ENCODE peak calls at places on chromosomes 6 and 20, in seven cellular contexts. One of them, this sample, is unnamed.

GRCh38 chr6:41789390-41789724 is 1.9 kb downstream of the TOMM6 start:
- DNase-seq in H1: no peak
- DNase-seq in GM12878: no peak
- DNase-seq in SK-N-SH: no peak
- DNase-seq in IMR-90: no peak
- DNase-seq in HepG2: no peak
- DNase-seq in K562: peak
- DNase-seq in this sample: no peak

GRCh38 chr6:132161283-132161682 is 210.1 kb upstream of the CCN2 start:
- DNase-seq in H1: no peak
- DNase-seq in GM12878: no peak
- DNase-seq in SK-N-SH: no peak
- DNase-seq in IMR-90: peak
- DNase-seq in HepG2: peak
- DNase-seq in K562: no peak
- DNase-seq in this sample: peak

GRCh38 chr6:169474362-169474761 is 220.7 kb upstream of the THBS2 start:
- DNase-seq in H1: no peak
- DNase-seq in GM12878: no peak
- DNase-seq in SK-N-SH: no peak
- DNase-seq in IMR-90: no peak
- DNase-seq in HepG2: no peak
- DNase-seq in K562: no peak
- DNase-seq in this sample: no peak

GRCh38 chr6:3294921-3295871 is 36.4 kb downstream of the PSMG4 start:
- DNase-seq in H1: no peak
- DNase-seq in GM12878: no peak
- DNase-seq in SK-N-SH: peak
- DNase-seq in IMR-90: no peak
- DNase-seq in HepG2: peak
- DNase-seq in K562: no peak
- DNase-seq in this sample: no peak

GRCh38 chr6:14031516-14031915 is 86.1 kb upstream of the CD83 start:
- DNase-seq in H1: no peak
- DNase-seq in GM12878: no peak
- DNase-seq in SK-N-SH: no peak
- DNase-seq in IMR-90: peak
- DNase-seq in HepG2: no peak
- DNase-seq in K562: no peak
- DNase-seq in this sample: no peak

GRCh38 chr6:347232-347631 is 44.3 kb upstream of the IRF4 start:
- DNase-seq in H1: no peak
- DNase-seq in GM12878: no peak
- DNase-seq in SK-N-SH: no peak
- DNase-seq in IMR-90: no peak
- DNase-seq in HepG2: no peak
- DNase-seq in K562: no peak
- DNase-seq in this sample: no peak

GRCh38 chr6:16750566-16750965 is 10.7 kb downstream of the ATXN1 start:
- DNase-seq in H1: no peak
- DNase-seq in GM12878: no peak
- DNase-seq in SK-N-SH: no peak
- DNase-seq in IMR-90: no peak
- DNase-seq in HepG2: no peak
- DNase-seq in K562: no peak
- DNase-seq in this sample: no peak

GRCh38 chr6:70080443-70081062 is 214.2 kb downstream of the COL19A1 start:
- DNase-seq in H1: no peak
- DNase-seq in GM12878: no peak
- DNase-seq in SK-N-SH: no peak
- DNase-seq in IMR-90: no peak
- DNase-seq in HepG2: no peak
- DNase-seq in K562: no peak
- DNase-seq in this sample: no peak

GRCh38 chr6:98871057-98871456 is 36.7 kb downstream of the POU3F2 start:
- DNase-seq in H1: no peak
- DNase-seq in GM12878: no peak
- DNase-seq in SK-N-SH: no peak
- DNase-seq in IMR-90: no peak
- DNase-seq in HepG2: no peak
- DNase-seq in K562: no peak
- DNase-seq in this sample: no peak

GRCh38 chr6:55869731-55870130 is 5.7 kb downstream of the BMP5 start:
- DNase-seq in H1: no peak
- DNase-seq in GM12878: no peak
- DNase-seq in SK-N-SH: peak
- DNase-seq in IMR-90: no peak
- DNase-seq in HepG2: no peak
- DNase-seq in K562: no peak
- DNase-seq in this sample: no peak

GRCh38 chr20:57652865-57653545 is 32.8 kb upstream of the ZBP1 start:
- DNase-seq in H1: no peak
- DNase-seq in GM12878: no peak
- DNase-seq in SK-N-SH: peak
- DNase-seq in IMR-90: no peak
- DNase-seq in HepG2: no peak
- DNase-seq in K562: no peak
- DNase-seq in this sample: no peak

GRCh38 chr6:121305957-121306607 is 28.2 kb downstream of the TBC1D32 start:
- DNase-seq in H1: no peak
- DNase-seq in GM12878: no peak
- DNase-seq in SK-N-SH: peak
- DNase-seq in IMR-90: peak
- DNase-seq in HepG2: peak
- DNase-seq in K562: peak
- DNase-seq in this sample: peak

GRCh38 chr20:10611357-10611756 is 62.4 kb downstream of the JAG1 start:
- DNase-seq in H1: no peak
- DNase-seq in GM12878: no peak
- DNase-seq in SK-N-SH: peak
- DNase-seq in IMR-90: peak
- DNase-seq in HepG2: peak
- DNase-seq in K562: peak
- DNase-seq in this sample: no peak

GRCh38 chr20:20501128-20501527 is 133.2 kb downstream of the INSM1 start:
- DNase-seq in H1: no peak
- DNase-seq in GM12878: no peak
- DNase-seq in SK-N-SH: no peak
- DNase-seq in IMR-90: no peak
- DNase-seq in HepG2: no peak
- DNase-seq in K562: no peak
- DNase-seq in this sample: no peak

GRCh38 chr6:4910060-4910746 is 93.6 kb downstream of the RPP40 start:
- DNase-seq in H1: no peak
- DNase-seq in GM12878: no peak
- DNase-seq in SK-N-SH: no peak
- DNase-seq in IMR-90: no peak
- DNase-seq in HepG2: no peak
- DNase-seq in K562: no peak
- DNase-seq in this sample: no peak

GRCh38 chr6:130367767-130368166 is 1.9 kb downstream of the TMEM200A start:
- DNase-seq in H1: no peak
- DNase-seq in GM12878: no peak
- DNase-seq in SK-N-SH: no peak
- DNase-seq in IMR-90: no peak
- DNase-seq in HepG2: no peak
- DNase-seq in K562: no peak
- DNase-seq in this sample: no peak

GRCh38 chr6:130362128-130362527 is 3.7 kb upstream of the TMEM200A start:
- DNase-seq in H1: no peak
- DNase-seq in GM12878: no peak
- DNase-seq in SK-N-SH: no peak
- DNase-seq in IMR-90: no peak
- DNase-seq in HepG2: peak
- DNase-seq in K562: peak
- DNase-seq in this sample: no peak

GRCh38 chr6:130366011-130366963 is at the start of gene TMEM200A:
- DNase-seq in H1: peak
- DNase-seq in GM12878: no peak
- DNase-seq in SK-N-SH: peak
- DNase-seq in IMR-90: peak
- DNase-seq in HepG2: no peak
- DNase-seq in K562: no peak
- DNase-seq in this sample: peak

GRCh38 chr6:130364224-130364780 is 1.5 kb upstream of the TMEM200A start:
- DNase-seq in H1: no peak
- DNase-seq in GM12878: no peak
- DNase-seq in SK-N-SH: no peak
- DNase-seq in IMR-90: no peak
- DNase-seq in HepG2: no peak
- DNase-seq in K562: no peak
- DNase-seq in this sample: no peak

DNA sequence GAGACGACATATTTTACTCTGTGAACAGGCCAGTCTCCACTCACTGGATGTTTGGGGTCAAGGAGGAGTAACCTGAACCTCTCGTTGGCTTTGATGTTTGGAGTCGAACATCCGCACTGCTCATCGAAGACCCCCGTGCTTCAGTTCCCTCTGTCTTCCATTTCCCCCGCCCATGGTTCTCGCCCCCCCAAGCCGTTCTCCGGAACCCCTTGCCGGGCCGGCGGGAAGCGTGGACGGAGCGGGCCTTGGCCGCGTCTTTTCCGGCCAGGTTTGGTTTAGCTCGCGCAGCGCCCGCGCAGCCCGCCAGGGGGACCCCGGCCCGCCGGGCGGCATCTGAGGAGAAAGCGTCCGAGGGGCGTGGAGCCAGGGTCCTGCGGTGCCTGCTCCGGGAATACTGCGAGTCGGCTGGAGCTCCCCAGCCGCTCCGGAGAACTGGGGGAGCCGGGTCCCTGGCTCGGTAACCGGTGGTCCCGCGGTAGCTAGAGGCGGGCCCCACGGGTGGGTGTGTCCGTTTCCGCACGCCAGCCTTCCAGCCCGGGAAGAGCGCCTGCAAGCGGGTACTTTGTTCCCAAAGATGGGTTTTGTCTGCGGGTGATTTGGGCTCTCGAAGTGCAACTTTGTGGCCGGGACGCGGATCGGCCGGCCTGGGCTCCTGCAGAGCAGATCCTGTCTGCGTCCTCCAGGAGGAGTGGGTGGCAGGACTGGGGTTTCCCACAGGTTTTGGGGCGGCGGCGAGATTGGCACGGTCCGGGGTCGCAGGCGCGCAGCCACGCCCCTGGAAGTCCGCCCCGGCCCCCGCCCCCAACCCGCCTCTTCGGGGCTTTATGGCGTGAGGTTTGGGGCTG is 429 bp upstream of the TMEM200A start:
- DNase-seq in H1: peak
- DNase-seq in GM12878: no peak
- DNase-seq in SK-N-SH: peak
- DNase-seq in IMR-90: peak
- DNase-seq in HepG2: peak
- DNase-seq in K562: peak
- DNase-seq in this sample: peak
- TF ChIP-seq RFX5 in H1: no peak
- TF ChIP-seq RFX5 in GM12878: no peak
- TF ChIP-seq RFX5 in SK-N-SH: no peak
- TF ChIP-seq RFX5 in IMR-90: no peak
- TF ChIP-seq RFX5 in HepG2: no peak
- TF ChIP-seq RFX5 in K562: no peak
- TF ChIP-seq RFX5 in this sample: no peak

GRCh38 chr20:47611785-47612184 is 110.1 kb downstream of the NCOA3 start:
- DNase-seq in H1: no peak
- DNase-seq in GM12878: no peak
- DNase-seq in SK-N-SH: no peak
- DNase-seq in IMR-90: no peak
- DNase-seq in HepG2: no peak
- DNase-seq in K562: no peak
- DNase-seq in this sample: no peak

GRCh38 chr20:47612670-47613069 is 111.0 kb downstream of the NCOA3 start:
- DNase-seq in H1: no peak
- DNase-seq in GM12878: no peak
- DNase-seq in SK-N-SH: no peak
- DNase-seq in IMR-90: no peak
- DNase-seq in HepG2: no peak
- DNase-seq in K562: no peak
- DNase-seq in this sample: no peak

GRCh38 chr20:47607208-47607613 is 105.5 kb downstream of the NCOA3 start:
- DNase-seq in H1: no peak
- DNase-seq in GM12878: no peak
- DNase-seq in SK-N-SH: no peak
- DNase-seq in IMR-90: peak
- DNase-seq in HepG2: no peak
- DNase-seq in K562: peak
- DNase-seq in this sample: no peak

GRCh38 chr20:47610945-47611250 is 109.2 kb downstream of the NCOA3 start:
- DNase-seq in H1: no peak
- DNase-seq in GM12878: no peak
- DNase-seq in SK-N-SH: no peak
- DNase-seq in IMR-90: no peak
- DNase-seq in HepG2: no peak
- DNase-seq in K562: no peak
- DNase-seq in this sample: no peak

DNA sequence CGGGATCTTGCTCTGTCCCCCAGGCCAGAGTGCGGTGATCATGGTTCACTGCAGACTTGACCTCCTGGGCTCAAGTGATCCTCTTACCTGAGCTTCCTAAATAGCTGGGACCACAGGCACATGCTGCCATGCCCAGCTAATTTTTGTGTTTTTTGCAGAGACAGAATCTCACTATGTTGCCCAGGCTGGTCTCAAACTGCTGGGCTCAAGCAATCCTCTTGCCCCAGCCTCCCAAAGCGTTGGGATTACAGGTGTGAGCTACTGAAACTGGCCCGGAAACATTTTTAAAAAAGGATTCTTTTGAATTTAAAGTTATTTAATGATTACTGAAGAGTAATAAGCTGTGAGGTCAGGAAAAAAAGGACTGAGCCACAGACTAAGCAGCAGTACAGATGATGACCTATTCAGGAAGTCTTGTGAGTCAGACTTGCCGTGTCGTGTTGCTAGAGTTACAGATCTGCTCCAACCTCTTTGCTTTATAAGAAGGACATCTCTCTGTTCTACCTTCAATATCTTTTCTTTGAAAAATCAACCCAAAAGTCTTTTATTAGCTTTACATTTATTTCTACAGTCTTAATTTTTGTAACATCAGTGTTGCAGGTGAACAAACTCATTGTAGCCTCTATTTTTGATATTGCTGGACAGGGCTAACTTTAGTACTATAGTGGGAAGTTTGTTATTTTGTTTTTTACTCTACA is 108.7 kb downstream of the NCOA3 start:
- DNase-seq in H1: no peak
- DNase-seq in GM12878: peak
- DNase-seq in SK-N-SH: no peak
- DNase-seq in IMR-90: peak
- DNase-seq in HepG2: no peak
- DNase-seq in K562: peak
- DNase-seq in this sample: peak
- TF ChIP-seq RFX5 in H1: no peak
- TF ChIP-seq RFX5 in GM12878: no peak
- TF ChIP-seq RFX5 in SK-N-SH: no peak
- TF ChIP-seq RFX5 in IMR-90: no peak
- TF ChIP-seq RFX5 in HepG2: no peak
- TF ChIP-seq RFX5 in K562: no peak
- TF ChIP-seq RFX5 in this sample: no peak

GRCh38 chr6:15062311-15063252 is 183.3 kb upstream of the JARID2 start:
- DNase-seq in H1: no peak
- DNase-seq in GM12878: no peak
- DNase-seq in SK-N-SH: no peak
- DNase-seq in IMR-90: peak
- DNase-seq in HepG2: no peak
- DNase-seq in K562: peak
- DNase-seq in this sample: no peak
- TF ChIP-seq RFX5 in H1: no peak
- TF ChIP-seq RFX5 in GM12878: no peak
- TF ChIP-seq RFX5 in SK-N-SH: no peak
- TF ChIP-seq RFX5 in IMR-90: no peak
- TF ChIP-seq RFX5 in HepG2: no peak
- TF ChIP-seq RFX5 in K562: peak
- TF ChIP-seq RFX5 in this sample: no peak

GRCh38 chr20:48824830-48825550 is 2.8 kb downstream of the PREX1 start:
- DNase-seq in H1: no peak
- DNase-seq in GM12878: no peak
- DNase-seq in SK-N-SH: no peak
- DNase-seq in IMR-90: no peak
- DNase-seq in HepG2: no peak
- DNase-seq in K562: no peak
- DNase-seq in this sample: no peak
- TF ChIP-seq RFX5 in H1: no peak
- TF ChIP-seq RFX5 in GM12878: no peak
- TF ChIP-seq RFX5 in SK-N-SH: no peak
- TF ChIP-seq RFX5 in IMR-90: no peak
- TF ChIP-seq RFX5 in HepG2: no peak
- TF ChIP-seq RFX5 in K562: no peak
- TF ChIP-seq RFX5 in this sample: no peak

This sample was measured in A549.